ENCODE peak calls at places on chromosome 11, in four cellular contexts. One of them, this sample, is unnamed.
A peak's percentile ranks its signal among the peaks of the same experiment; 100 is the strongest.

GRCh38 chr11:9330387-9331384 is 16.3 kb upstream of the TMEM41B start:
- DNase-seq in HepG2: no peak
- DNase-seq in K562: no peak
- DNase-seq in GM12878: no peak
- DNase-seq in this sample: no peak

GRCh38 chr11:57370251-57370650 is 10.7 kb downstream of the PRG3 start:
- DNase-seq in HepG2: no peak
- DNase-seq in K562: no peak
- DNase-seq in GM12878: no peak
- DNase-seq in this sample: no peak

GRCh38 chr11:107259826-107260225 is 197.8 kb downstream of the CWF19L2 start:
- DNase-seq in HepG2: no peak
- DNase-seq in K562: no peak
- DNase-seq in GM12878: no peak
- DNase-seq in this sample: no peak

GRCh38 chr11:66112640-66113098 is 42.6 kb downstream of the PACS1 start:
- DNase-seq in HepG2: no peak
- DNase-seq in K562: no peak
- DNase-seq in GM12878: no peak
- DNase-seq in this sample: no peak

GRCh38 chr11:17985517-17985916 is 27.3 kb downstream of the SERGEF start:
- DNase-seq in HepG2: peak; percentile 54
- DNase-seq in K562: no peak
- DNase-seq in GM12878: no peak
- DNase-seq in this sample: no peak

GRCh38 chr11:67347964-67348749 is 5.2 kb downstream of the POLD4 start:
- DNase-seq in HepG2: no peak
- DNase-seq in K562: peak; percentile 40
- DNase-seq in GM12878: no peak
- DNase-seq in this sample: peak; percentile 57

GRCh38 chr11:120337133-120337895 is 1.1 kb downstream of the ARHGEF12 start:
- DNase-seq in HepG2: peak; percentile 62
- DNase-seq in K562: no peak
- DNase-seq in GM12878: no peak
- DNase-seq in this sample: peak; percentile 25

GRCh38 chr11:2800655-2801531 is 84.7 kb downstream of the CDKN1C start:
- DNase-seq in HepG2: no peak
- DNase-seq in K562: no peak
- DNase-seq in GM12878: no peak
- DNase-seq in this sample: no peak

GRCh38 chr11:122108192-122108799 is 7.7 kb downstream of the BLID start:
- DNase-seq in HepG2: peak; percentile 29
- DNase-seq in K562: peak; percentile 7
- DNase-seq in GM12878: no peak
- DNase-seq in this sample: no peak

GRCh38 chr11:67416416-67417335 is 1.2 kb downstream of the CARNS1 start:
- DNase-seq in HepG2: peak; percentile 64
- DNase-seq in K562: no peak
- DNase-seq in GM12878: no peak
- DNase-seq in this sample: no peak

GRCh38 chr11:2668876-2669275 is 30.9 kb downstream of the KCNQ1OT1 start:
- DNase-seq in HepG2: no peak
- DNase-seq in K562: no peak
- DNase-seq in GM12878: no peak
- DNase-seq in this sample: no peak

GRCh38 chr11:126547161-126547560 is 191.7 kb downstream of the ST3GAL4 start:
- DNase-seq in HepG2: no peak
- DNase-seq in K562: no peak
- DNase-seq in GM12878: no peak
- DNase-seq in this sample: no peak

GRCh38 chr11:70296681-70297080 is 26.2 kb downstream of the PPFIA1 start:
- DNase-seq in HepG2: no peak
- DNase-seq in K562: no peak
- DNase-seq in GM12878: no peak
- DNase-seq in this sample: no peak

GRCh38 chr11:130499828-130500227 is 51.4 kb downstream of the ADAMTS15 start:
- DNase-seq in HepG2: no peak
- DNase-seq in K562: no peak
- DNase-seq in GM12878: no peak
- DNase-seq in this sample: no peak

GRCh38 chr11:111946499-111946898 is 9.4 kb downstream of the DIXDC1 start:
- DNase-seq in HepG2: no peak
- DNase-seq in K562: no peak
- DNase-seq in GM12878: no peak
- DNase-seq in this sample: no peak

GRCh38 chr11:46936138-46937110 is at the start of gene CSTPP1:
- DNase-seq in HepG2: peak; percentile 88
- DNase-seq in K562: peak; percentile 97
- DNase-seq in GM12878: peak; percentile 77
- DNase-seq in this sample: peak; percentile 95

GRCh38 chr11:84817998-84818397 is 809.1 kb downstream of the DLG2 start:
- DNase-seq in HepG2: no peak
- DNase-seq in K562: no peak
- DNase-seq in GM12878: no peak
- DNase-seq in this sample: no peak

GRCh38 chr11:56693428-56693827 is 5.5 kb upstream of the OR9G1 start:
- DNase-seq in HepG2: no peak
- DNase-seq in K562: no peak
- DNase-seq in GM12878: no peak
- DNase-seq in this sample: no peak

GRCh38 chr11:101576536-101576935 is 7.3 kb downstream of the TRPC6 start:
- DNase-seq in HepG2: no peak
- DNase-seq in K562: no peak
- DNase-seq in GM12878: no peak
- DNase-seq in this sample: no peak

GRCh38 chr11:20611445-20611844 is 12.0 kb downstream of the SLC6A5 start:
- DNase-seq in HepG2: no peak
- DNase-seq in K562: no peak
- DNase-seq in GM12878: no peak
- DNase-seq in this sample: no peak

GRCh38 chr11:121482231-121483129 is 29.7 kb upstream of the SORL1-AS1 start:
- DNase-seq in HepG2: no peak
- DNase-seq in K562: no peak
- DNase-seq in GM12878: peak; percentile 93
- DNase-seq in this sample: no peak

GRCh38 chr11:10900686-10901415 is 43.0 kb upstream of the ZBED5 start:
- DNase-seq in HepG2: no peak
- DNase-seq in K562: peak; percentile 25
- DNase-seq in GM12878: no peak
- DNase-seq in this sample: no peak

GRCh38 chr11:31141804-31142203 is 227.7 kb downstream of the DCDC1 start:
- DNase-seq in HepG2: no peak
- DNase-seq in K562: no peak
- DNase-seq in GM12878: no peak
- DNase-seq in this sample: no peak

GRCh38 chr11:93570759-93571413 is 27.7 kb upstream of the SMCO4 start:
- DNase-seq in HepG2: peak; percentile 90
- DNase-seq in K562: no peak
- DNase-seq in GM12878: no peak
- DNase-seq in this sample: no peak

GRCh38 chr11:1862588-1863351 is 9.9 kb downstream of the LSP1 start:
- DNase-seq in HepG2: no peak
- DNase-seq in K562: no peak
- DNase-seq in GM12878: no peak
- DNase-seq in this sample: no peak

GRCh38 chr11:110710520-110711381 is 1.5 kb downstream of the ARHGAP20 start:
- DNase-seq in HepG2: peak; percentile 9
- DNase-seq in K562: no peak
- DNase-seq in GM12878: no peak
- DNase-seq in this sample: peak; percentile 47

DNA sequence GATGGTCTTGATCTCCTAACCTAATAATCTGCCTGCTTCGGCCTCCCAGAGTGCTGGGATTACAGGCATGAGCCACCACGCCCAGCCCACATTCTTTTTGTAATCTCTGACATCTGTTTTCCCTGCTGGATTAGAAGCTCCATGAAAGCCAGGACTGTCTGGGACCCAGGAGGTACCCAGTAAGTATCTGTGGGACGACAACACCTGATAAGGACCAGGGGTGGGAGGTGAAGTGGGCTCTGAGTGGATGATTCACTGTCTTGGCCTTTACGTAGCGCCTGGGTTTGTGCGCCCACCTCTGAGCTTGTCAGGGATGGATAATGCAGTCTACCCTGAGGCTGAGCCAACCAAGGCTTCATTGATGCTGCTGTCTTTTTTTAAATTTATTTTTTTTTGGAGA is 118.8 kb downstream of the ABTB2 start:
- DNase-seq in HepG2: no peak
- DNase-seq in K562: no peak
- DNase-seq in GM12878: no peak
- DNase-seq in this sample: no peak
- TF ChIP-seq JUND in HepG2: no peak
- TF ChIP-seq JUND in K562: no peak
- TF ChIP-seq JUND in GM12878: no peak
- TF ChIP-seq JUND in this sample: no peak

GRCh38 chr11:87366766-87367405 is 329.2 kb downstream of the TMEM135 start:
- DNase-seq in HepG2: no peak
- DNase-seq in K562: no peak
- DNase-seq in GM12878: no peak
- DNase-seq in this sample: no peak

GRCh38 chr11:87368876-87369480 is 331.2 kb downstream of the TMEM135 start:
- DNase-seq in HepG2: no peak
- DNase-seq in K562: no peak
- DNase-seq in GM12878: no peak
- DNase-seq in this sample: no peak

GRCh38 chr11:87369888-87370287 is 332.2 kb downstream of the TMEM135 start:
- DNase-seq in HepG2: no peak
- DNase-seq in K562: no peak
- DNase-seq in GM12878: no peak
- DNase-seq in this sample: no peak

GRCh38 chr11:87368151-87368550 is 330.4 kb downstream of the TMEM135 start:
- DNase-seq in HepG2: no peak
- DNase-seq in K562: no peak
- DNase-seq in GM12878: no peak
- DNase-seq in this sample: no peak

GRCh38 chr11:87366346-87366745 is 328.6 kb downstream of the TMEM135 start:
- DNase-seq in HepG2: no peak
- DNase-seq in K562: no peak
- DNase-seq in GM12878: no peak
- DNase-seq in this sample: no peak
- TF ChIP-seq SMC3 in HepG2: no peak
- TF ChIP-seq SMC3 in K562: no peak
- TF ChIP-seq SMC3 in GM12878: no peak
- TF ChIP-seq SMC3 in this sample: no peak

GRCh38 chr11:61077936-61078335 is 24.4 kb upstream of the CD5 start:
- DNase-seq in HepG2: no peak
- DNase-seq in K562: no peak
- DNase-seq in GM12878: no peak
- DNase-seq in this sample: no peak
- TF ChIP-seq JUND in HepG2: no peak
- TF ChIP-seq JUND in K562: no peak
- TF ChIP-seq JUND in GM12878: no peak
- TF ChIP-seq JUND in this sample: no peak

DNA sequence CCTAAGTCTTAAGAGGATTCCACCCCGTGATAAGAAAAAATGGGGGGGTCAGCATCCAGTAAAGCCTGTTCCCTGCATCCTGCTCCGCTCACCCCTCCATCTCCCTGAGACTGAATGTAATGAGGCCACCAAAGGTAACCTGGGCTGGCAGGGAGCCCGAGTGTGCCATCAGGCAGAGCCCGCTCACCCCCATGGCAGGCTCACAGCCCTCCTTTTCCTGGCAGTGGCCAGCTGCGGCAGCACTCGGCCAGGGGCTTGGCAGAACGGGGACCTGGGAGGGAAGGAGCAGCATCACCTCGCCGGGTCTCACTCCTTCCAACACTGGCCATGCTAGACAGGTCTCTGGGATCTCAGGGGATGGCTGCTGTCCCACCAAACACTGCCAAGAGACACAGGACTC is 64.4 kb downstream of the PRDM11 start:
- DNase-seq in HepG2: no peak
- DNase-seq in K562: no peak
- DNase-seq in GM12878: no peak
- DNase-seq in this sample: no peak
- TF ChIP-seq SMC3 in HepG2: no peak
- TF ChIP-seq SMC3 in K562: no peak
- TF ChIP-seq SMC3 in GM12878: no peak
- TF ChIP-seq SMC3 in this sample: no peak

GRCh38 chr11:6681949-6682348 is 1.2 kb downstream of the MRPL17 start:
- DNase-seq in HepG2: no peak
- DNase-seq in K562: peak; percentile 23
- DNase-seq in GM12878: no peak
- DNase-seq in this sample: peak; percentile 12
- TF ChIP-seq JUND in HepG2: no peak
- TF ChIP-seq JUND in K562: no peak
- TF ChIP-seq JUND in GM12878: no peak
- TF ChIP-seq JUND in this sample: no peak

This sample was measured in SK-N-SH.